ENCODE peak calls at places on chromosomes 7 and 10, in seven cellular contexts. B, U, C, I, Q, N and R are unnamed samples.

GRCh38 chr7:75967055-75967454 is 27.3 kb downstream of the TMEM120A start:
- DNase-seq in B (no peak), U (no peak), C (no peak), I (no peak), Q (no peak), N (no peak), R (no peak)

GRCh38 chr10:14560274-14560673 is 214.4 kb downstream of the FAM107B start:
- DNase-seq in B (no peak), U (peak; percentile 6), C (no peak), I (no peak), Q (no peak), N (no peak), R (no peak)

GRCh38 chr10:24891823-24892222 is 60.6 kb downstream of the PRTFDC1 start:
- DNase-seq in B (no peak), U (peak; percentile 31), C (no peak), I (no peak), Q (no peak), N (no peak), R (no peak)

GRCh38 chr10:33287112-33287511 is 47.4 kb downstream of the NRP1 start:
- DNase-seq in B (no peak), U (peak; percentile 17), C (no peak), I (no peak), Q (no peak), N (no peak), R (no peak)

GRCh38 chr7:38310601-38311057 is 37.2 kb upstream of the TARP start:
- DNase-seq in B (no peak), U (peak; percentile 8), C (peak; percentile 21), I (no peak), Q (no peak), N (no peak), R (peak; percentile 52)

GRCh38 chr10:101896466-101896865 is 52.9 kb upstream of the KCNIP2 start:
- DNase-seq in B (no peak), U (no peak), C (no peak), I (no peak), Q (no peak), N (no peak), R (no peak)

GRCh38 chr10:124520553-124521428 is 59.2 kb downstream of the LHPP start:
- DNase-seq in B (no peak), U (peak; percentile 37), C (no peak), I (no peak), Q (no peak), N (no peak), R (no peak)

GRCh38 chr10:34994565-34995142 is 95.5 kb downstream of the CUL2 start:
- DNase-seq in B (peak; percentile 61), U (peak; percentile 79), C (peak; percentile 20), I (peak; percentile 7), Q (peak; percentile 47), N (peak; percentile 82), R (peak; percentile 77)

GRCh38 chr10:50508315-50509051 is 115.3 kb downstream of the SGMS1 start:
- DNase-seq in B (no peak), U (no peak), C (no peak), I (no peak), Q (no peak), N (no peak), R (no peak)

GRCh38 chr7:2237109-2237602 is 4.4 kb upstream of the MAD1L1 start:
- DNase-seq in B (no peak), U (no peak), C (peak; percentile 49), I (no peak), Q (no peak), N (no peak), R (no peak)

GRCh38 chr10:122310311-122311050 is 39.4 kb downstream of the BTBD16 start:
- DNase-seq in B (no peak), U (peak; percentile 77), C (peak; percentile 71), I (no peak), Q (no peak), N (no peak), R (peak; percentile 85)

GRCh38 chr7:31764457-31764856 is 77.4 kb downstream of the PPP1R17 start:
- DNase-seq in B (no peak), U (no peak), C (no peak), I (no peak), Q (no peak), N (no peak), R (no peak)

GRCh38 chr10:116263870-116264269 is 9.1 kb downstream of the GFRA1 start:
- DNase-seq in B (no peak), U (no peak), C (no peak), I (no peak), Q (no peak), N (no peak), R (no peak)

GRCh38 chr10:24483701-24484100 is 240.0 kb downstream of the ARHGAP21 start:
- DNase-seq in B (no peak), U (no peak), C (peak; percentile 85), I (no peak), Q (no peak), N (no peak), R (peak; percentile 72)